ENCODE peak calls at places on chromosomes 11 and 22, in seven cellular contexts. One of them, this sample, is unnamed.

GRCh38 chr22:46070215-46070721 is 80.1 kb upstream of the PPARA start:
- DNase-seq in effector memory CD4-positive, alpha-beta T cell: no peak
- DNase-seq in tibial artery: peak; percentile 82
- DNase-seq in lower lobe of right lung: peak; percentile 84
- DNase-seq in fibroblast of lung: peak; percentile 72
- DNase-seq in cardiac muscle cell: peak; percentile 73
- DNase-seq in naive thymus-derived CD4-positive, alpha-beta T cell: no peak
- DNase-seq in this sample: peak; percentile 87

GRCh38 chr22:16783930-16784354 is 41.3 kb downstream of the XKR3 start:
- DNase-seq in fibroblast of lung: no peak
- DNase-seq in naive thymus-derived CD4-positive, alpha-beta T cell: no peak
- DNase-seq in tibial artery: no peak
- DNase-seq in effector memory CD4-positive, alpha-beta T cell: no peak
- DNase-seq in lower lobe of right lung: no peak
- DNase-seq in cardiac muscle cell: no peak
- DNase-seq in this sample: no peak

GRCh38 chr11:1847941-1848639 is 4.8 kb upstream of the LSP1 start:
- DNase-seq in cardiac muscle cell: peak; percentile 34
- DNase-seq in lower lobe of right lung: no peak
- DNase-seq in tibial artery: no peak
- DNase-seq in effector memory CD4-positive, alpha-beta T cell: no peak
- DNase-seq in fibroblast of lung: no peak
- DNase-seq in naive thymus-derived CD4-positive, alpha-beta T cell: no peak
- DNase-seq in this sample: no peak

GRCh38 chr11:62710001-62710345 is 2.5 kb downstream of the GNG3 start:
- DNase-seq in fibroblast of lung: peak; percentile 55
- DNase-seq in lower lobe of right lung: no peak
- DNase-seq in cardiac muscle cell: peak; percentile 48
- DNase-seq in effector memory CD4-positive, alpha-beta T cell: no peak
- DNase-seq in naive thymus-derived CD4-positive, alpha-beta T cell: no peak
- DNase-seq in tibial artery: no peak
- DNase-seq in this sample: no peak

GRCh38 chr11:61162092-61162935 is 1.1 kb upstream of the VPS37C start:
- DNase-seq in tibial artery: no peak
- DNase-seq in cardiac muscle cell: peak; percentile 24
- DNase-seq in effector memory CD4-positive, alpha-beta T cell: no peak
- DNase-seq in fibroblast of lung: peak; percentile 39
- DNase-seq in naive thymus-derived CD4-positive, alpha-beta T cell: peak; percentile 17
- DNase-seq in lower lobe of right lung: no peak
- DNase-seq in this sample: no peak

GRCh38 chr11:32462296-32462695 is 27.0 kb upstream of the WT1 start:
- DNase-seq in tibial artery: no peak
- DNase-seq in effector memory CD4-positive, alpha-beta T cell: no peak
- DNase-seq in cardiac muscle cell: no peak
- DNase-seq in lower lobe of right lung: no peak
- DNase-seq in fibroblast of lung: no peak
- DNase-seq in naive thymus-derived CD4-positive, alpha-beta T cell: no peak
- DNase-seq in this sample: no peak

GRCh38 chr22:46293591-46294260 is 2.9 kb upstream of the GTSE1 start:
- DNase-seq in fibroblast of lung: peak; percentile 56
- DNase-seq in cardiac muscle cell: no peak
- DNase-seq in effector memory CD4-positive, alpha-beta T cell: no peak
- DNase-seq in naive thymus-derived CD4-positive, alpha-beta T cell: no peak
- DNase-seq in tibial artery: peak; percentile 60
- DNase-seq in lower lobe of right lung: peak; percentile 55
- DNase-seq in this sample: no peak

GRCh38 chr11:117795726-117796455 is 1.1 kb downstream of the DSCAML1 start:
- DNase-seq in effector memory CD4-positive, alpha-beta T cell: no peak
- DNase-seq in naive thymus-derived CD4-positive, alpha-beta T cell: no peak
- DNase-seq in tibial artery: no peak
- DNase-seq in cardiac muscle cell: no peak
- DNase-seq in fibroblast of lung: no peak
- DNase-seq in lower lobe of right lung: no peak
- DNase-seq in this sample: no peak

GRCh38 chr11:19724765-19725164 is 12.1 kb downstream of the NAV2 start:
- DNase-seq in fibroblast of lung: no peak
- DNase-seq in cardiac muscle cell: no peak
- DNase-seq in effector memory CD4-positive, alpha-beta T cell: no peak
- DNase-seq in tibial artery: no peak
- DNase-seq in naive thymus-derived CD4-positive, alpha-beta T cell: no peak
- DNase-seq in lower lobe of right lung: no peak
- DNase-seq in this sample: no peak
- H3K4me1 ChIP-seq in fibroblast of lung: peaks cover 16% of the 10 kb centered on the region
- H3K4me1 ChIP-seq in cardiac muscle cell: no peaks in the 10 kb centered on the region
- H3K4me1 ChIP-seq in effector memory CD4-positive, alpha-beta T cell: peaks cover 19% of the 10 kb centered on the region
- H3K4me1 ChIP-seq in tibial artery: peaks cover 70% of the 10 kb centered on the region
- H3K4me1 ChIP-seq in naive thymus-derived CD4-positive, alpha-beta T cell: peaks cover 25% of the 10 kb centered on the region
- H3K4me1 ChIP-seq in lower lobe of right lung: peaks cover 45% of the 10 kb centered on the region
- H3K4me1 ChIP-seq in this sample: peaks cover 65% of the 10 kb centered on the region

GRCh38 chr11:44693654-44694119 is 33.1 kb upstream of the TSPAN18 start:
- DNase-seq in fibroblast of lung: no peak
- DNase-seq in cardiac muscle cell: no peak
- DNase-seq in tibial artery: no peak
- DNase-seq in lower lobe of right lung: no peak
- DNase-seq in effector memory CD4-positive, alpha-beta T cell: no peak
- DNase-seq in naive thymus-derived CD4-positive, alpha-beta T cell: no peak
- DNase-seq in this sample: no peak
- H3K27me3 ChIP-seq in fibroblast of lung: no peaks in the 10 kb centered on the region
- H3K27me3 ChIP-seq in cardiac muscle cell: no peaks in the 10 kb centered on the region
- H3K27me3 ChIP-seq in tibial artery: no peaks in the 10 kb centered on the region
- H3K27me3 ChIP-seq in lower lobe of right lung: no peaks in the 10 kb centered on the region
- H3K27me3 ChIP-seq in effector memory CD4-positive, alpha-beta T cell: no peaks in the 10 kb centered on the region
- H3K27me3 ChIP-seq in naive thymus-derived CD4-positive, alpha-beta T cell: no peaks in the 10 kb centered on the region
- H3K27me3 ChIP-seq in this sample: no peaks in the 10 kb centered on the region

DNA sequence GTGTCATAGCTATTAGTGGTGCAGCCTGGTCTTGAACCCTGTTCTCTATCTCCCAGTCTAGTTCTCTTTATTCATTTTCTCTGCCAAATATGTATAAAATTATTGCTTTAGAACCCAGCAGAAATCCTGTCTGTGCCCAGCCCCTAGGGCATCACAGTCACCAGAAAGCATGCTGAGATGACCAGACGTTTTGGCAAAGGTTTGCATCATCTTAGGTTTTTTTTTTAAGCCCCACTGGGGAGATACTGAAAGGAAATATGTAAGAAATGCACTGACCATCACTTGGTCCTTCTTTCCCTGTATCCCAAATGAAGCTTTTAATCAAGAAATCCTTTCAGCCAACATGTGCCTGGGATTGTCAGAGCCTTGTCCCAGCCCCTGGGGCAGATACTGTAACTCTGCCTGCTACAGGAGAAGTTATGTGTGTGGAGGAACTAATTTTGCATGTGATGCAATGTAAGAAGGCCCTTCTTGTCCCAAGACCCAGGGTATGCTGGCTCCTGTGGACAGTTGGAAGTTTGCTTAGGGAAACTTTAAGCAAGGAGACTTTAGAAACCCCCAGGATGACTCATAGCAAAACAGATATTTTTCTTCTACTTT is 65.5 kb downstream of the PPFIBP2 start:
- DNase-seq in effector memory CD4-positive, alpha-beta T cell: no peak
- DNase-seq in cardiac muscle cell: peak; percentile 70
- DNase-seq in fibroblast of lung: peak; percentile 45
- DNase-seq in tibial artery: peak; percentile 67
- DNase-seq in lower lobe of right lung: no peak
- DNase-seq in naive thymus-derived CD4-positive, alpha-beta T cell: no peak
- DNase-seq in this sample: peak; percentile 74
- H3K4me3 ChIP-seq in effector memory CD4-positive, alpha-beta T cell: no peak overlapping the region
- H3K4me3 ChIP-seq in cardiac muscle cell: no peak overlapping the region
- H3K4me3 ChIP-seq in fibroblast of lung: no peak overlapping the region
- H3K4me3 ChIP-seq in tibial artery: peak overlapping the region; percentile 49
- H3K4me3 ChIP-seq in lower lobe of right lung: no peak overlapping the region
- H3K4me3 ChIP-seq in naive thymus-derived CD4-positive, alpha-beta T cell: no peak overlapping the region
- H3K4me3 ChIP-seq in this sample: no peak overlapping the region

GRCh38 chr11:109796253-109796652 is 296.9 kb upstream of the ZC3H12C start:
- DNase-seq in tibial artery: no peak
- DNase-seq in effector memory CD4-positive, alpha-beta T cell: no peak
- DNase-seq in cardiac muscle cell: no peak
- DNase-seq in naive thymus-derived CD4-positive, alpha-beta T cell: no peak
- DNase-seq in fibroblast of lung: no peak
- DNase-seq in lower lobe of right lung: no peak
- DNase-seq in this sample: no peak
- H3K4me1 ChIP-seq in tibial artery: no peaks in the 10 kb centered on the region
- H3K4me1 ChIP-seq in effector memory CD4-positive, alpha-beta T cell: no peaks in the 10 kb centered on the region
- H3K4me1 ChIP-seq in cardiac muscle cell: no peaks in the 10 kb centered on the region
- H3K4me1 ChIP-seq in naive thymus-derived CD4-positive, alpha-beta T cell: no peaks in the 10 kb centered on the region
- H3K4me1 ChIP-seq in fibroblast of lung: no peaks in the 10 kb centered on the region
- H3K4me1 ChIP-seq in lower lobe of right lung: no peaks in the 10 kb centered on the region
- H3K4me1 ChIP-seq in this sample: no peaks in the 10 kb centered on the region

GRCh38 chr11:107956543-107956942 is 28.3 kb downstream of the RAB39A start:
- DNase-seq in naive thymus-derived CD4-positive, alpha-beta T cell: no peak
- DNase-seq in lower lobe of right lung: no peak
- DNase-seq in fibroblast of lung: no peak
- DNase-seq in cardiac muscle cell: no peak
- DNase-seq in tibial artery: no peak
- DNase-seq in effector memory CD4-positive, alpha-beta T cell: no peak
- DNase-seq in this sample: no peak

GRCh38 chr11:107957109-107957588 is 28.9 kb downstream of the RAB39A start:
- DNase-seq in lower lobe of right lung: no peak
- DNase-seq in naive thymus-derived CD4-positive, alpha-beta T cell: no peak
- DNase-seq in fibroblast of lung: no peak
- DNase-seq in tibial artery: peak; percentile 59
- DNase-seq in effector memory CD4-positive, alpha-beta T cell: no peak
- DNase-seq in cardiac muscle cell: peak; percentile 23
- DNase-seq in this sample: peak; percentile 59

GRCh38 chr11:107961480-107961879 is 33.2 kb downstream of the RAB39A start:
- DNase-seq in tibial artery: no peak
- DNase-seq in lower lobe of right lung: no peak
- DNase-seq in naive thymus-derived CD4-positive, alpha-beta T cell: no peak
- DNase-seq in effector memory CD4-positive, alpha-beta T cell: no peak
- DNase-seq in cardiac muscle cell: no peak
- DNase-seq in fibroblast of lung: no peak
- DNase-seq in this sample: no peak

GRCh38 chr11:107963091-107963490 is 34.8 kb downstream of the RAB39A start:
- DNase-seq in lower lobe of right lung: no peak
- DNase-seq in naive thymus-derived CD4-positive, alpha-beta T cell: no peak
- DNase-seq in tibial artery: no peak
- DNase-seq in fibroblast of lung: no peak
- DNase-seq in effector memory CD4-positive, alpha-beta T cell: no peak
- DNase-seq in cardiac muscle cell: no peak
- DNase-seq in this sample: no peak

DNA sequence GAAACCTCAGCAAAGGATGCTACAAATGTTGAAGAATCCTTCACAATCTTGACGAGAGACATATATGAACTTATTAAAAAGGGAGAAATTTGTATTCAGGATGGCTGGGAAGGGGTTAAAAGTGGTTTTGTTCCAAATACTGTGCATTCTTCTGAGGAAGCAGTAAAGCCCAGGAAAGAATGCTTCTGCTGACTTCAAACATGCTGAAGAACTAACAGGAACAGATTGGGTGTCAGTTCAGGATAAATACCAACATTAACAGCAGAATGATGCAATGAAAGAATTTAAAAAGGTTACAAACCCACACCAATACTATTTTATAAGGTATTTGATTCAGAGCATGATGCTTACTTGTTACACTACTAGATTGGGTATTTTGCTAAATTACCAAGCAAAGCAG is 33.9 kb downstream of the RAB39A start:
- DNase-seq in lower lobe of right lung: no peak
- DNase-seq in tibial artery: no peak
- DNase-seq in cardiac muscle cell: peak; percentile 1
- DNase-seq in fibroblast of lung: no peak
- DNase-seq in effector memory CD4-positive, alpha-beta T cell: no peak
- DNase-seq in naive thymus-derived CD4-positive, alpha-beta T cell: no peak
- DNase-seq in this sample: no peak
- H3K27me3 ChIP-seq in lower lobe of right lung: no peaks in the 10 kb centered on the region
- H3K27me3 ChIP-seq in tibial artery: no peaks in the 10 kb centered on the region
- H3K27me3 ChIP-seq in cardiac muscle cell: no peaks in the 10 kb centered on the region
- H3K27me3 ChIP-seq in fibroblast of lung: no peaks in the 10 kb centered on the region
- H3K27me3 ChIP-seq in effector memory CD4-positive, alpha-beta T cell: no peaks in the 10 kb centered on the region
- H3K27me3 ChIP-seq in naive thymus-derived CD4-positive, alpha-beta T cell: no peaks in the 10 kb centered on the region
- H3K27me3 ChIP-seq in this sample: no peaks in the 10 kb centered on the region

DNA sequence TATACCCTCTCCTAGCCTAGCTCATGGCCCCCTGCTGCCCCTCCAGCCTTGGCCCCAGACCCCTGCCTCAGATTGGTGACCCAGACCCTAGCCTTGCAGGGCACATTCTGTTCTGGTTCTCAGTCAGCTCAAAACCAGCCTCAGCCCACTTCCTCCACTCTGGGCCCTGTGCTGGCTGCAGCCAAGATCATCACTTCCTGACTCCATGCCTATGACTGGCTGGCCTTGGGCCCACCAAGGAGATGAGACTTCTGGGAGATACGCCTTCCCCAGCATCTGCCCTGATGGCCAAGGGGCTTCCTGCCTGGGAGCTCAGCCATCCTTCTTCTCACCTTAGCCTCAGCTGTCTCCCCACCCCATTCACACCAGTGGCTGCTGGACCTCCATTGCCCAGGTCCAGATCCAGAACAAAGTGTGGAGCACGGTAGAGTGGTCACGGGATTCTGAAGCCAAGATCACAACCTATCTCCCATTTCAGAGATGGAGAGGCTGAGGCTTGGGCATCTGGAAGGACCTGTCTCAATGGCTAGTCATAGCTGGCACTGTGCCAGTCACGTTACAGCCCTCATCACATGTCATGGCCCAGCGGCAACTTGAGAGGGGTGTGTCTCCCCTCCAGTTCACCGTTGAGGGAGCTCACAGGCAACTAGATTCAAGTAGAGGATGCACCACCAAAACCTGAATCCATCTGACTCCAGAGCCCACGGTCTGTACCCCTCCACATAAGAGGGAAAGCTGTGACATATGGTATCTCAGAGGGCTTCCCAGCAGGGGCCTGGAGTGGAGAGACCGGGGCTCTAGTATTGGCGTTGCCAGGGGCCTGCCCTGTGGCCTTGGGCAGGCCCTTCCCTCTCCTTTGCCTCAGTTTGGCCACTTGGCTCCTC is 43.0 kb upstream of the KLHL35 start:
- DNase-seq in tibial artery: peak; percentile 60
- DNase-seq in lower lobe of right lung: peak; percentile 50
- DNase-seq in cardiac muscle cell: peak; percentile 81
- DNase-seq in fibroblast of lung: peak; percentile 47
- DNase-seq in naive thymus-derived CD4-positive, alpha-beta T cell: no peak
- DNase-seq in effector memory CD4-positive, alpha-beta T cell: no peak
- DNase-seq in this sample: peak; percentile 69
- H3K4me3 ChIP-seq in tibial artery: no peak overlapping the region
- H3K4me3 ChIP-seq in lower lobe of right lung: peak overlapping the region; percentile 28
- H3K4me3 ChIP-seq in cardiac muscle cell: no peak overlapping the region
- H3K4me3 ChIP-seq in fibroblast of lung: no peak overlapping the region
- H3K4me3 ChIP-seq in naive thymus-derived CD4-positive, alpha-beta T cell: no peak overlapping the region
- H3K4me3 ChIP-seq in effector memory CD4-positive, alpha-beta T cell: no peak overlapping the region
- H3K4me3 ChIP-seq in this sample: no peak overlapping the region

GRCh38 chr22:19149962-19150361 is at the start of gene GSC2:
- DNase-seq in lower lobe of right lung: no peak
- DNase-seq in effector memory CD4-positive, alpha-beta T cell: no peak
- DNase-seq in cardiac muscle cell: no peak
- DNase-seq in fibroblast of lung: no peak
- DNase-seq in naive thymus-derived CD4-positive, alpha-beta T cell: no peak
- DNase-seq in tibial artery: no peak
- DNase-seq in this sample: no peak
- H3K4me1 ChIP-seq in lower lobe of right lung: peaks cover 7% of the 10 kb centered on the region
- H3K4me1 ChIP-seq in effector memory CD4-positive, alpha-beta T cell: peaks cover 15% of the 10 kb centered on the region
- H3K4me1 ChIP-seq in cardiac muscle cell: no peaks in the 10 kb centered on the region
- H3K4me1 ChIP-seq in fibroblast of lung: no peaks in the 10 kb centered on the region
- H3K4me1 ChIP-seq in naive thymus-derived CD4-positive, alpha-beta T cell: no peaks in the 10 kb centered on the region
- H3K4me1 ChIP-seq in tibial artery: peaks cover 9% of the 10 kb centered on the region
- H3K4me1 ChIP-seq in this sample: no peaks in the 10 kb centered on the region

DNA sequence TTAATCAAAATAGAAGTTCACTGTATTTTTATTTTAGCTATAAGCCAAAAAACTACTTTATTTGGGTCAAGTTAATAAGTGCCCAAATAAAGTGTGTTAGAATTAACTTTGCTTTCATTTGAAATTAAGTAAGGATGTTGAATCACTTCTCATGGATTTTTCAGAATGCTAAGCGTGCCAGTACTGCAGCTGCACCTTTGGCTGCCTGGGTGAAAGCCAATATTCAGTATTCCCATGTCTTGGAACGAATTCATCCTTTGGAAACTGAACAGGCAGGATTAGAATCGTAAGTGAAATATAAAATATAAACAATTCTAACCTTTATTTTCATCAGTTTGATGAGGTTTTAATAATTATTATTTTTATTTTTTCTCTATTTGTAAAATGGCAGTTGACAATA is 113.6 kb downstream of the DYNC2H1 start:
- DNase-seq in effector memory CD4-positive, alpha-beta T cell: no peak
- DNase-seq in fibroblast of lung: peak; percentile 24
- DNase-seq in tibial artery: no peak
- DNase-seq in naive thymus-derived CD4-positive, alpha-beta T cell: no peak
- DNase-seq in lower lobe of right lung: no peak
- DNase-seq in cardiac muscle cell: peak; percentile 33
- DNase-seq in this sample: no peak
- H3K27me3 ChIP-seq in effector memory CD4-positive, alpha-beta T cell: no peaks in the 10 kb centered on the region
- H3K27me3 ChIP-seq in fibroblast of lung: no peaks in the 10 kb centered on the region
- H3K27me3 ChIP-seq in tibial artery: no peaks in the 10 kb centered on the region
- H3K27me3 ChIP-seq in naive thymus-derived CD4-positive, alpha-beta T cell: no peaks in the 10 kb centered on the region
- H3K27me3 ChIP-seq in lower lobe of right lung: no peaks in the 10 kb centered on the region
- H3K27me3 ChIP-seq in cardiac muscle cell: no peaks in the 10 kb centered on the region
- H3K27me3 ChIP-seq in this sample: no peaks in the 10 kb centered on the region

This sample was measured in right atrium auricular region.